ENCODE peak calls at places on chromosomes 11 and 22, in five cellular contexts. Y is CD4-positive, alpha-beta T cell; L is fibroblast of mammary gland; Q is body of pancreas; I is activated CD8-positive, alpha-beta T cell treated with anti-CD3 and anti-CD28 coated beads for 36 hours. X is an unnamed sample.
A peak's percentile ranks its signal among the peaks of the same experiment; 100 is the strongest.

GRCh38 chr11:13016415-13016814 is 7.3 kb downstream of the RASSF10 start:
- DNase-seq in Y (no peak), L (no peak), Q (no peak), I (no peak), X (no peak)

GRCh38 chr11:44149651-44150050 is 54.2 kb downstream of the EXT2 start:
- DNase-seq in Y (no peak), L (peak; percentile 16), Q (no peak), I (no peak), X (no peak)

GRCh38 chr22:50423956-50424355 is 50.9 kb downstream of the SBF1 start:
- DNase-seq in Y (no peak), L (no peak), Q (no peak), I (no peak), X (no peak)

GRCh38 chr11:119376197-119376847 is 5.2 kb downstream of the USP2 start:
- DNase-seq in Y (no peak), L (no peak), Q (peak; percentile 84), I (no peak), X (no peak)

GRCh38 chr11:106917973-106918372 is 100.3 kb downstream of the GUCY1A2 start:
- DNase-seq in Y (no peak), L (peak; percentile 20), Q (no peak), I (peak; percentile 1), X (no peak)

GRCh38 chr11:16335236-16335962 is 20.9 kb downstream of the SOX6 start:
- DNase-seq in Y (no peak), L (no peak), Q (no peak), I (no peak), X (no peak)

GRCh38 chr22:20033045-20033706 is 12.3 kb downstream of the TANGO2 start:
- DNase-seq in Y (no peak), L (no peak), Q (peak; percentile 55), I (no peak), X (no peak)

GRCh38 chr11:72239849-72240460 is 4.0 kb downstream of the PHOX2A start:
- DNase-seq in Y (no peak), L (peak; percentile 27), Q (peak; percentile 55), I (no peak), X (no peak)

GRCh38 chr11:2791521-2792375 is 92.0 kb upstream of the KCNQ1OT1 start:
- DNase-seq in Y (no peak), L (no peak), Q (peak; percentile 6), I (peak; percentile 54), X (no peak)

GRCh38 chr11:8071616-8072581 is 9.1 kb upstream of the TUB start:
- DNase-seq in Y (no peak), L (no peak), Q (no peak), I (no peak), X (no peak)

GRCh38 chr11:102194257-102194656 is 84.0 kb downstream of the YAP1 start:
- DNase-seq in Y (no peak), L (no peak), Q (no peak), I (no peak), X (no peak)

GRCh38 chr11:77170107-77170506 is 42.1 kb downstream of the MYO7A start:
- DNase-seq in Y (no peak), L (no peak), Q (no peak), I (no peak), X (no peak)

GRCh38 chr11:36594316-36594989 is at the start of gene IFTAP:
- DNase-seq in Y (no peak), L (peak; percentile 91), Q (peak; percentile 83), I (peak; percentile 42), X (no peak)

GRCh38 chr11:15649371-15650104 is 534.8 kb downstream of the INSC start:
- DNase-seq in Y (no peak), L (no peak), Q (no peak), I (no peak), X (no peak)

GRCh38 chr11:130381317-130381716 is 47.1 kb downstream of the ADAMTS8 start:
- DNase-seq in Y (no peak), L (no peak), Q (no peak), I (no peak), X (no peak)

GRCh38 chr11:122758974-122759373 is 79.3 kb upstream of the CRTAM start:
- DNase-seq in Y (no peak), L (peak; percentile 58), Q (no peak), I (peak; percentile 46), X (no peak)

GRCh38 chr22:48258108-48258705 is 1495.8 kb downstream of the TBC1D22A start:
- DNase-seq in Y (no peak), L (no peak), Q (no peak), I (no peak), X (no peak)

GRCh38 chr11:57248780-57249383 is 11.8 kb upstream of the APLNR start:
- DNase-seq in Y (no peak), L (peak; percentile 73), Q (peak; percentile 52), I (peak; percentile 49), X (no peak)

GRCh38 chr11:118841469-118842222 is 42.0 kb upstream of the CXCR5 start:
- DNase-seq in Y (peak; percentile 10), L (no peak), Q (no peak), I (peak; percentile 56), X (no peak)

GRCh38 chr11:128482512-128483191 is 104.7 kb downstream of the ETS1 start:
- DNase-seq in Y (no peak), L (peak; percentile 90), Q (no peak), I (peak; percentile 79), X (no peak)

GRCh38 chr11:66221012-66221411 is 47.4 kb upstream of the RAB1B start:
- DNase-seq in Y (no peak), L (no peak), Q (no peak), I (no peak), X (no peak)

GRCh38 chr11:2558861-2559526 is 114.2 kb downstream of the KCNQ1 start:
- DNase-seq in Y (no peak), L (no peak), Q (no peak), I (no peak), X (no peak)

GRCh38 chr11:8683115-8683807 is 669 bp downstream of the RPL27A start:
- DNase-seq in Y (no peak), L (no peak), Q (no peak), I (peak; percentile 25), X (no peak)

GRCh38 chr22:48857202-48857805 is 970.4 kb downstream of the BRD1 start:
- DNase-seq in Y (no peak), L (no peak), Q (no peak), I (no peak), X (no peak)

GRCh38 chr11:120746836-120747609 is 235.5 kb downstream of the GRIK4 start:
- DNase-seq in Y (no peak), L (peak; percentile 5), Q (no peak), I (no peak), X (no peak)

GRCh38 chr11:46504817-46505613 is 88.8 kb downstream of the AMBRA1 start:
- DNase-seq in Y (no peak), L (peak; percentile 37), Q (no peak), I (no peak), X (no peak)

GRCh38 chr11:116605543-116605942 is 167.2 kb downstream of the BUD13 start:
- DNase-seq in Y (no peak), L (peak; percentile 6), Q (peak; percentile 7), I (peak; percentile 65), X (no peak)

GRCh38 chr22:21938071-21938822 is 14.4 kb downstream of the PPM1F start:
- DNase-seq in Y (peak; percentile 93), L (peak; percentile 85), Q (peak; percentile 95), I (peak; percentile 93), X (peak; percentile 95)

GRCh38 chr11:18704698-18705097 is 6.1 kb downstream of the TMEM86A start:
- DNase-seq in Y (no peak), L (no peak), Q (no peak), I (no peak), X (no peak)

GRCh38 chr22:24498826-24499225 is 3.7 kb downstream of the UPB1 start:
- DNase-seq in Y (no peak), L (no peak), Q (no peak), I (no peak), X (no peak)

GRCh38 chr22:19146215-19146968 is 1.9 kb upstream of the ESS2 start:
- DNase-seq in Y (no peak), L (no peak), Q (no peak), I (peak; percentile 11), X (no peak)

GRCh38 chr11:120807414-120808150 is 216.3 kb upstream of the TBCEL start:
- DNase-seq in Y (no peak), L (peak; percentile 75), Q (no peak), I (no peak), X (no peak)

GRCh38 chr11:91433284-91434010 is 791.2 kb upstream of the FAT3 start:
- DNase-seq in Y (no peak), L (no peak), Q (no peak), I (no peak), X (no peak)

GRCh38 chr11:15157738-15158137 is 43.0 kb downstream of the INSC start:
- DNase-seq in Y (no peak), L (peak; percentile 21), Q (no peak), I (no peak), X (no peak)

GRCh38 chr22:37062366-37062655 is 10.8 kb downstream of the KCTD17 start:
- DNase-seq in Y (no peak), L (no peak), Q (no peak), I (peak; percentile 50), X (no peak)

GRCh38 chr11:1226226-1226961 is 3.5 kb downstream of the MUC5B start:
- DNase-seq in Y (no peak), L (no peak), Q (no peak), I (no peak), X (no peak)
- TF ChIP-seq CTCF in Y (no peak), L (no peak), Q (no peak), I (no peak), X (no peak)

DNA sequence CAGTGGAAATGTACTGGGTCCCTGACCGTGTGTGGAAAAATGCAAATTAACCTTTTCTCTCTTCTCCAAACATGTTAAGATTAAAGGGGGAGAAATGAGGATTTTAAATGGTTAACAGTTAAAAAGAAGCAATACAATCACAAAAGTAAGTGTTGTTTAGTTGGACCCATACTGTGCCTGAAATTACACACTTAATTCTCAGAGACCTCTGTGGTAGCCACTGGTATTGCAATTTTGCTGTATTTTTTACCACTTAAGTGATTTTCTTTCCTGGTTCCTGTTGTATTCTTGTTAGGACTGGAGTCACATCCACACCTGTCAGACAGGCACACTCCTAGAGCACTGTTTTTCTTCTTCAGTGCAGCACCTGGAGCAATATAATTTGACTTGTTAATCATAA is 179.6 kb upstream of the PDGFD start:
- DNase-seq in Y (no peak), L (peak; percentile 11), Q (no peak), I (no peak), X (no peak)
- TF ChIP-seq CTCF in Y (no peak), L (peak; percentile 39), Q (peak; percentile 33), I (peak; percentile 34), X (peak; percentile 21)

GRCh38 chr11:73965764-73966121 is 14.9 kb downstream of the DNAJB13 start:
- DNase-seq in Y (no peak), L (no peak), Q (no peak), I (no peak), X (no peak)

GRCh38 chr11:73965076-73965763 is 14.4 kb downstream of the DNAJB13 start:
- DNase-seq in Y (no peak), L (peak; percentile 32), Q (no peak), I (no peak), X (no peak)

GRCh38 chr11:73962097-73962705 is 11.4 kb downstream of the DNAJB13 start:
- DNase-seq in Y (no peak), L (peak; percentile 15), Q (no peak), I (no peak), X (no peak)

GRCh38 chr11:73961321-73961720 is 10.5 kb downstream of the DNAJB13 start:
- DNase-seq in Y (no peak), L (no peak), Q (no peak), I (no peak), X (no peak)

GRCh38 chr11:73963861-73964260 is 13.0 kb downstream of the DNAJB13 start:
- DNase-seq in Y (no peak), L (no peak), Q (no peak), I (no peak), X (no peak)
- TF ChIP-seq CTCF in Y (no peak), L (no peak), Q (no peak), I (no peak), X (no peak)

GRCh38 chr11:94297967-94298576 is 6.3 kb upstream of the IZUMO1R start:
- DNase-seq in Y (no peak), L (no peak), Q (no peak), I (no peak), X (no peak)
- TF ChIP-seq CTCF in Y (no peak), L (no peak), Q (no peak), I (no peak), X (no peak)

X was measured in natural killer cell.